ENCODE peak calls at places on chromosomes 16 and 17, in ten cellular contexts. B, J, S, X, N, Y, M, H, L and R are unnamed samples.

GRCh38 chr17:78844301-78845005 is 3.8 kb upstream of the USP36 start:
- DNase-seq in Y (no peak), M (no peak), J (no peak), N (no peak), X (no peak), S (no peak), H (no peak), L (no peak), B (peak; percentile 11), R (no peak)

GRCh38 chr17:68576811-68577551 is 24.2 kb downstream of the FAM20A start:
- DNase-seq in S (no peak), N (peak; percentile 15), L (no peak), B (no peak), J (no peak), H (no peak), X (no peak), Y (no peak), M (no peak), R (no peak)

GRCh38 chr16:4846503-4846900 is 586 bp downstream of the GLYR1 start:
- DNase-seq in H (no peak), X (peak; percentile 46), B (peak; percentile 65), J (peak; percentile 25), N (peak; percentile 54), M (no peak), S (peak; percentile 79), Y (peak; percentile 41), L (peak; percentile 20), R (peak; percentile 90)

GRCh38 chr17:45763182-45763581 is 20.9 kb upstream of the CRHR1 start:
- DNase-seq in X (no peak), S (no peak), M (no peak), B (no peak), H (peak; percentile 39), J (no peak), L (no peak), Y (no peak), N (no peak), R (no peak)

GRCh38 chr16:241866-242265 is 7.2 kb downstream of the FAM234A start:
- DNase-seq in X (no peak), J (no peak), M (no peak), Y (no peak), N (no peak), L (no peak), S (no peak), B (peak; percentile 11), H (no peak), R (no peak)

GRCh38 chr17:8025176-8025911 is 13.5 kb upstream of the ALOX15B start:
- DNase-seq in L (no peak), S (no peak), B (no peak), X (no peak), J (no peak), N (no peak), H (no peak), M (peak; percentile 48), Y (no peak), R (no peak)

GRCh38 chr17:51516924-51517323 is 256.6 kb downstream of the UTP18 start:
- DNase-seq in H (no peak), S (no peak), M (no peak), Y (no peak), N (no peak), B (no peak), J (no peak), L (no peak), X (no peak), R (no peak)

GRCh38 chr17:8963017-8963416 is 2.5 kb downstream of the PIK3R5 start:
- DNase-seq in B (no peak), Y (no peak), L (no peak), S (no peak), J (no peak), X (no peak), H (no peak), M (no peak), N (no peak), R (no peak)

GRCh38 chr16:8644513-8645140 is 23.1 kb downstream of the METTL22 start:
- DNase-seq in L (no peak), J (no peak), X (no peak), H (peak; percentile 78), M (no peak), B (no peak), Y (no peak), N (no peak), S (no peak), R (no peak)
- TF ChIP-seq CTCF in L (no peak), J (no peak), X (no peak), H (no peak), M (no peak), B (no peak), Y (no peak), N (no peak), S (no peak), R (no peak)

GRCh38 chr17:31693433-31694210 is 165.4 kb downstream of the COPRS start:
- DNase-seq in J (no peak), Y (no peak), M (no peak), B (no peak), L (no peak), S (no peak), X (no peak), H (no peak), N (no peak), R (no peak)
- H3K4me1 ChIP-seq in J (no peaks in the 10 kb centered on the region), Y (peaks cover 15% of the 10 kb centered on the region), M (peaks cover 74% of the 10 kb centered on the region), B (no peaks in the 10 kb centered on the region), L (no peaks in the 10 kb centered on the region), S (no peaks in the 10 kb centered on the region), X (no peaks in the 10 kb centered on the region), H (no peaks in the 10 kb centered on the region), N (no peaks in the 10 kb centered on the region), R (no peaks in the 10 kb centered on the region)

GRCh38 chr16:49959552-49960277 is 65.3 kb upstream of the CNEP1R1 start:
- DNase-seq in L (no peak), X (no peak), B (no peak), Y (no peak), H (no peak), M (no peak), N (no peak), J (no peak), S (peak; percentile 48), R (no peak)

GRCh38 chr16:49961087-49961486 is 63.9 kb upstream of the CNEP1R1 start:
- DNase-seq in B (peak; percentile 55), N (no peak), M (no peak), Y (no peak), X (no peak), S (no peak), J (no peak), L (no peak), H (no peak), R (no peak)

GRCh38 chr16:49967012-49967559 is 57.9 kb upstream of the CNEP1R1 start:
- DNase-seq in L (no peak), J (no peak), B (no peak), S (no peak), H (peak; percentile 18), M (no peak), X (no peak), N (no peak), Y (no peak), R (no peak)

GRCh38 chr16:49969356-49970030 is 55.5 kb upstream of the CNEP1R1 start:
- DNase-seq in H (peak; percentile 73), Y (no peak), J (no peak), L (no peak), M (no peak), B (no peak), N (no peak), S (no peak), X (no peak), R (no peak)

DNA sequence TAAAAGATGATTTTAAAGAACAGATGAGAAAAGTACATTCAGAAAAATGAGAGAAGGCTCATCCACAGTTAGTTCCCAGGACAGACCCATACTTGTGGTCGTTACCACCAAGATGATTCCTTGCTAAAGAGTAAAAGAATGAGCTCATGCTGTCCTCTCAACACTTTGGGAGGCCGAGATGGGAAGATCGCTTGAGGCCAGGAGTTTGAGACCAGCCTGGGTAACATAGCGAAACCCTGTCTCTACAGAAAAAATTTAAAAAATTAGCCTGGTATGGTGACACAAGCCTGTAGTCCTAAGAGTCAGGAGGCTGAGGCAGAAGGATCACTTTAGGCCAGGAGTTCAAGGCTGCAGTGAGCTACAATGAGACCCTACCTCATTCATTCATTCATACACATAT is 60.7 kb upstream of the CNEP1R1 start:
- DNase-seq in H (no peak), M (no peak), Y (no peak), N (no peak), B (no peak), L (no peak), S (no peak), X (no peak), J (no peak), R (no peak)
- TF ChIP-seq CTCF in H (no peak), M (no peak), Y (no peak), N (no peak), B (no peak), L (no peak), S (no peak), X (no peak), J (no peak), R (no peak)

GRCh38 chr16:57735755-57736418 is at the start of gene KATNB1:
- DNase-seq in B (no peak), X (no peak), M (no peak), L (no peak), J (no peak), Y (no peak), N (no peak), H (no peak), S (no peak), R (no peak)

GRCh38 chr16:57734925-57735754 is 430 bp upstream of the KATNB1 start:
- DNase-seq in N (peak; percentile 99), X (peak; percentile 100), S (peak; percentile 99), Y (peak; percentile 99), B (peak; percentile 100), L (peak; percentile 100), J (peak; percentile 100), H (peak; percentile 97), M (peak; percentile 99), R (peak; percentile 99)

GRCh38 chr16:57738844-57739243 is 3.3 kb downstream of the KATNB1 start:
- DNase-seq in J (no peak), H (no peak), N (no peak), M (no peak), B (no peak), Y (no peak), L (no peak), X (no peak), S (no peak), R (no peak)

GRCh38 chr16:57734308-57734924 is 1.2 kb upstream of the KATNB1 start:
- DNase-seq in N (no peak), Y (no peak), L (no peak), B (no peak), H (no peak), S (no peak), X (no peak), J (no peak), M (no peak), R (no peak)

DNA sequence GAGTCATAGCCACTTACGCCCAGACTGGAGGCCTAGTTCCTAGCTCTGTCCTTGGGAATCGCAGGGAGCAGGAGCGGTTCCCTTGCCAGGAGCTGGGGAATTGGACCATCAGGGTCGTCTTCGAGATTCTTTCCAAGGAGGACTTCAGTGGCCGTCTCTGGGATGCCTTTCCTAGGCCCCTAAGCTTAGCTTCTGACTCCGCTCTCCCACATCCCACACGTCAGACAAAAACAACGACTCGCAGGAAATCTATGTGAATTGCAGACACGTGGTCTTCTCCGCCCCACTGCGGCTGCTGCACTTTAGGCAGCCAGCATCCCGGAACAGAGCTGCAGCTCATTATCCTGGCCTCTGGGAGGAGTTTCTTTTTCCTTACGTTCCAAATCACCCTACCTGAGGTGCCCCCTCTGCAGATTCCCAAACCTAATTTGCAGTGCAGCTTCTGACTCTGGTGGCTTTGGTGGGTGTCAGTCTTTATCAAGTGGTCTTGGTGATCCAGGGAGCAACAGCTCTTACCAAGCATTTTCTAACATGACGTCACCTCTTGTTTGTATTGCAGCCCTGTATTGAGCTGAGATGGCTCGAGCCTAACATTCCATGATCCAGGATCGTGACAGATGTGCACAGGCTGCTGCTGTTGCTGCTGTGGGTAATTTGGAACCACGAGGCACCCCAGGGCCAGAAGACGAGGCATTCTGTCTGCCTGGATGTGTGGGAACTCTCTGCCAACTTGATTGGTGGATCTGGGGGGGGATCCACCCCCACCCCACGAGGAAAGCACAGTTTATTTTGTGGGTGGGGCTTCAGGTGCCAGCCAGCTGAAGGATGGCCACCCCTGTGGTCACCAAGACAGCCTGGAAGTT is 1.1 kb downstream of the KATNB1 start:
- DNase-seq in Y (peak; percentile 51), H (no peak), J (peak; percentile 78), X (peak; percentile 75), L (peak; percentile 54), S (peak; percentile 74), M (no peak), B (peak; percentile 59), N (peak; percentile 51), R (peak; percentile 62)
- H3K4me1 ChIP-seq in Y (peaks cover 21% of the 10 kb centered on the region), H (peaks cover 20% of the 10 kb centered on the region), J (peaks cover 23% of the 10 kb centered on the region), X (peaks cover 12% of the 10 kb centered on the region), L (peaks cover 40% of the 10 kb centered on the region), S (peaks cover 21% of the 10 kb centered on the region), M (peaks cover 24% of the 10 kb centered on the region), B (peaks cover 13% of the 10 kb centered on the region), N (peaks cover 2% of the 10 kb centered on the region), R (peaks cover 10% of the 10 kb centered on the region)